ENCODE peak calls at places on chromosomes 13 and 19, in five cellular contexts. A is ascending aorta, D is kidney epithelial cell, Q is GM12864, M is H1. S is an unnamed sample.

GRCh38 chr13:32019612-32020233 is 11.9 kb upstream of the FRY start:
- DNase-seq in D (peak), Q (peak), M (no peak), A (no peak), S (peak)

GRCh38 chr19:6685962-6686627 is 16.1 kb upstream of the TNFSF14 start:
- DNase-seq in D (no peak), M (no peak), Q (no peak), A (no peak), S (no peak)

GRCh38 chr19:56310462-56310861 is 4.2 kb downstream of the ZSCAN5A start:
- DNase-seq in M (no peak), A (no peak), Q (no peak), D (no peak), S (no peak)

GRCh38 chr13:29704648-29705047 is 109.2 kb upstream of the SLC7A1 start:
- DNase-seq in M (no peak), Q (no peak), D (no peak), A (no peak), S (no peak)

GRCh38 chr19:15815306-15815705 is at the start of gene OR10H1:
- DNase-seq in A (no peak), D (no peak), Q (no peak), M (no peak), S (no peak)

GRCh38 chr13:32811297-32811800 is 204.9 kb upstream of the KL start:
- DNase-seq in D (no peak), A (no peak), M (no peak), Q (peak), S (peak)

GRCh38 chr13:40922437-40923040 is 96.6 kb downstream of the ELF1 start:
- DNase-seq in A (no peak), Q (no peak), M (no peak), D (no peak), S (no peak)

GRCh38 chr13:41746259-41746658 is 214.7 kb downstream of the VWA8 start:
- DNase-seq in A (no peak), Q (no peak), M (no peak), D (peak), S (peak)

GRCh38 chr13:21208755-21209154 is 32.3 kb downstream of the MRPL57 start:
- DNase-seq in M (no peak), Q (no peak), A (no peak), D (no peak), S (no peak)

GRCh38 chr19:38452430-38453366 is 19.2 kb downstream of the RYR1 start:
- DNase-seq in D (no peak), Q (no peak), A (no peak), M (peak), S (no peak)

GRCh38 chr19:47414469-47414868 is 4.9 kb downstream of the MEIS3 start:
- DNase-seq in D (no peak), Q (no peak), M (no peak), A (no peak), S (no peak)

GRCh38 chr13:69204620-69205019 is 903.0 kb upstream of the ATXN8OS start:
- DNase-seq in D (no peak), M (no peak), Q (no peak), A (no peak), S (no peak)

GRCh38 chr19:47757617-47758432 is 12.5 kb downstream of the NOP53 start:
- DNase-seq in A (no peak), Q (no peak), M (no peak), D (no peak), S (no peak)

GRCh38 chr13:67238277-67238859 is 8.2 kb upstream of the PCDH9 start:
- DNase-seq in D (no peak), Q (no peak), A (no peak), M (no peak), S (no peak)

GRCh38 chr19:34671972-34672371 is 5.0 kb downstream of the SCGB2B2 start:
- DNase-seq in A (no peak), Q (no peak), D (no peak), M (no peak), S (no peak)

GRCh38 chr19:3691372-3691716 is 8.9 kb downstream of the PIP5K1C start:
- DNase-seq in M (no peak), A (no peak), Q (no peak), D (no peak), S (no peak)

GRCh38 chr13:93698016-93698613 is 471.5 kb downstream of the GPC6 start:
- DNase-seq in D (no peak), M (no peak), A (no peak), Q (no peak), S (no peak)

GRCh38 chr19:18776288-18776594 is 14.9 kb downstream of the COMP start:
- DNase-seq in A (no peak), Q (no peak), M (no peak), D (no peak), S (no peak)

GRCh38 chr13:40152145-40152544 is 496.7 kb downstream of the COG6 start:
- DNase-seq in M (no peak), D (peak), A (peak), Q (no peak), S (peak)

GRCh38 chr13:26022538-26023292 is 29.1 kb downstream of the SHISA2 start:
- DNase-seq in D (peak), A (peak), Q (no peak), M (no peak), S (peak)

GRCh38 chr19:5903502-5904301 is at the start of gene NDUFA11:
- DNase-seq in A (peak), Q (peak), M (peak), D (peak), S (no peak)

GRCh38 chr13:26050568-26051230 is 1.1 kb downstream of the SHISA2 start:
- DNase-seq in Q (no peak), M (no peak), D (no peak), A (no peak), S (no peak)

GRCh38 chr13:59879281-59879680 is 284.4 kb downstream of the DIAPH3 start:
- DNase-seq in D (no peak), M (no peak), A (no peak), Q (no peak), S (no peak)

GRCh38 chr13:109785141-109785891 is 1.1 kb downstream of the IRS2 start:
- DNase-seq in Q (no peak), M (no peak), D (no peak), A (peak), S (no peak)

GRCh38 chr19:18587561-18587960 is 1.0 kb upstream of the REX1BD start:
- DNase-seq in Q (no peak), D (no peak), M (no peak), A (no peak), S (no peak)

GRCh38 chr19:4454952-4455738 is 2.4 kb downstream of the UBXN6 start:
- DNase-seq in M (no peak), A (peak), D (no peak), Q (no peak), S (peak)

GRCh38 chr13:94546071-94546839 is 49.7 kb downstream of the TGDS start:
- DNase-seq in M (peak), A (no peak), D (no peak), Q (no peak), S (no peak)

GRCh38 chr19:15871570-15871969 is 26.3 kb downstream of the CYP4F2 start:
- DNase-seq in Q (peak), D (no peak), M (no peak), A (peak), S (no peak)

GRCh38 chr19:10861118-10861651 is 10.2 kb upstream of the CARM1 start:
- DNase-seq in A (no peak), D (no peak), M (no peak), Q (no peak), S (no peak)
- TF ChIP-seq CTCF in A (peak), D (peak), M (peak), Q (peak), S (peak)

GRCh38 chr19:33448159-33448516 is 73.5 kb downstream of the PEPD start:
- DNase-seq in A (no peak), D (no peak), Q (no peak), M (no peak), S (no peak)

GRCh38 chr19:33446918-33447293 is 73.4 kb downstream of the CEBPG start:
- DNase-seq in A (no peak), D (no peak), M (no peak), Q (no peak), S (no peak)

GRCh38 chr19:33445752-33446070 is 72.2 kb downstream of the CEBPG start:
- DNase-seq in M (no peak), Q (no peak), D (no peak), A (no peak), S (no peak)

GRCh38 chr19:33446156-33446917 is 72.8 kb downstream of the CEBPG start:
- DNase-seq in A (no peak), D (no peak), Q (no peak), M (no peak), S (no peak)

DNA sequence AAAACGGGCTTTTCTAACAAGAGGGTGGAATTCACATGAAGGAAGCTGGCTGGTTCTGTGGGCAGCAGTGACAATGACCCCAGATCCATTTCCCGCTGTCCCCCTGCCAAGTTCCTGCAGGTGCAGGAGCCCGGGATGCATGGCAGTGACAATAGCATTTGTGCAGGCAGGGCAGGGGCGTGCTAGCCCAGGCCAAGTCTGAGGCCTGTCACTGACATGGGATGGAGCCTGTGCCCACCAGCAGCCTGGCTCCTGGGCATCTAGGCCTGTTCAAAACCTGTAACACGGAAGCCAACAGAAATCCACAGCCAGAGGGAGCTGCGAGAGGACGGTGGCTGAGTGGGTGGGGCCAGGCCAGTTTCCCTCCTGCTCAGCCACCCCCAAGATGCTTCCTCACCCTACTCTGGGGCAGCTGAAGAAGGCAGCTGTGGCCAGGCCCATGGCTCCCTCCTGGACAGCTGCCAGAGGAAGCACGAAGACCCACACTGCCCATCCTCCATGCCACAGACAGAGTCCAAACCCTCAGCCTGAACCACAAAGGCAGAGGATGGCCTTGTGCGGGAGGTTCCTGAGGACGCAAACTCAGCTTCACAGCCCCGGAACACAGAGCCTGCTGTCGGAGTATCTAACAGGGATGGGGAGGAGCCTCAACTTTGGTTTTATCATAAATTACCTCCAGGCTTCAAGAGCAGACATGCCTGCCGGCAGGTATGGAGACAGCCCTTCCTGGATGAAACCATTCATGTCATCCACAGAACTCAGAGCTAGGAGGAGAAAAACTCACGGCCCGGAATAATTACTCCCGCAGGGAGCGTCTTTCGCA is 74.0 kb downstream of the CEBPG start:
- DNase-seq in D (no peak), Q (no peak), M (no peak), A (no peak), S (no peak)
- TF ChIP-seq CTCF in D (no peak), Q (no peak), M (no peak), A (no peak), S (no peak)

DNA sequence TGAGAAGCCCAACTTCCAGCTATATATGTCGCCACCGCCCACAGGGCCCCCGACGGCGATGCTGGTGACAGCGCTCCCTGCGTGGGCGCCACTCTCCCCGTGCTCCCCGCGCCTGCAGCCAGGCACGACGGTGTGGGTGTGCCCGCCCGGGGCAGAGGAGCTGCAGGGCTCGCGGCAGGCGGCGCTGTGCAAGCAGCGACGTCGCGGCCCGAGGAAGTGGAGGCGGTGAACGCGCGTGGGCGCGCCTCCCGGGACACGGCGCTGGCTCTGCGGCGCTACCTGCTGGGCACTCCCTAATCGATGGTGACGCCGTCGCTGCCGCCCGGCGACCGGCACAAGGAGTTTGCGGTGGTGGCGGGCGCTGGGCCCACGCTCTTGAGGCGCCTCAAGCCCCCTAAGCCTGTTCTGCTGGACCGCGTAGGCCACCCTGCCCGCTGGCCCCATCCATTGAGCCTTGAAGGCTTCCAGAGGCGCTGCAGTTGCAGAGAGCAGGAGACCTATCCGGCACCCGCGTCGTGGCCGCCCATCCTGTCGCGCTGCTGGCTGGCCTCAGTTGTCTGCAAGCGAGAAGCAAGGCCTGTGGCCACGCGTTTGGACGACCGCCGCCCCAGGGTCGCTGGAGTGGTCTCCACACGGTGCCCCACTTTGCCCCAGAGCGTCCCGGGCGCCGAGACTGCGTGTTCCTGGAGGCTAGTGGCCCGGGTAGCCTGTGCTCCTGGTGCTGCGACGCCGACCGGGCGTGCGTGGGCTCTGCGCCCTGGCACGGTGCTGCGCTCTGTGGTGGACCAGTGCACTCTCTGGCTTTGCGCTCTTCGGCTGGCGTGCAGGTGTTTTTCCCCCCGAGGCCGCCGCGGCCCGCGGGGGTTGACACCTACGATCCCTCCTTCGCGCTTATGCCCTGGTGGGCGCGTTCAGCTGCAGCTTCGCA is 23.1 kb downstream of the LRFN3 start:
- DNase-seq in D (no peak), A (no peak), M (no peak), Q (no peak), S (no peak)
- TF ChIP-seq CTCF in D (no peak), A (peak), M (no peak), Q (peak), S (peak)

GRCh38 chr13:45782327-45783045 is 69.1 kb downstream of the SIAH3 start:
- DNase-seq in M (no peak), D (no peak), Q (no peak), A (no peak), S (no peak)

GRCh38 chr13:45783346-45784043 is 68.1 kb downstream of the SIAH3 start:
- DNase-seq in M (no peak), D (no peak), Q (no peak), A (no peak), S (no peak)

GRCh38 chr13:45778897-45779296 is 72.7 kb downstream of the SIAH3 start:
- DNase-seq in D (no peak), A (no peak), M (no peak), Q (no peak), S (no peak)

GRCh38 chr13:45779901-45780300 is 71.7 kb downstream of the SIAH3 start:
- DNase-seq in Q (no peak), A (no peak), D (no peak), M (no peak), S (no peak)

GRCh38 chr13:45781553-45782326 is 69.8 kb downstream of the SIAH3 start:
- DNase-seq in A (no peak), D (no peak), M (no peak), Q (no peak), S (no peak)
- TF ChIP-seq CTCF in A (no peak), D (no peak), M (no peak), Q (no peak), S (no peak)

GRCh38 chr13:110811008-110811720 is 97.7 kb downstream of the ING1 start:
- DNase-seq in Q (no peak), M (no peak), D (no peak), A (no peak), S (no peak)

GRCh38 chr13:110811751-110812110 is 98.2 kb downstream of the ING1 start:
- DNase-seq in D (no peak), Q (no peak), A (no peak), M (no peak), S (no peak)

GRCh38 chr13:110813646-110814624 is 100.4 kb downstream of the ING1 start:
- DNase-seq in Q (no peak), D (no peak), M (no peak), A (no peak), S (no peak)

GRCh38 chr13:110812869-110813645 is 99.6 kb downstream of the ING1 start:
- DNase-seq in D (no peak), M (no peak), Q (no peak), A (no peak), S (no peak)

GRCh38 chr13:110812111-110812868 is 98.8 kb downstream of the ING1 start:
- DNase-seq in D (no peak), Q (no peak), A (no peak), M (no peak), S (no peak)
- TF ChIP-seq CTCF in D (peak), Q (no peak), A (no peak), M (peak), S (peak)

GRCh38 chr19:50478901-50479715 is 2.5 kb upstream of the GARIN5A start:
- DNase-seq in M (no peak), Q (no peak), A (no peak), D (no peak), S (peak)
- TF ChIP-seq CTCF in M (peak), Q (peak), A (no peak), D (peak), S (peak)

DNA sequence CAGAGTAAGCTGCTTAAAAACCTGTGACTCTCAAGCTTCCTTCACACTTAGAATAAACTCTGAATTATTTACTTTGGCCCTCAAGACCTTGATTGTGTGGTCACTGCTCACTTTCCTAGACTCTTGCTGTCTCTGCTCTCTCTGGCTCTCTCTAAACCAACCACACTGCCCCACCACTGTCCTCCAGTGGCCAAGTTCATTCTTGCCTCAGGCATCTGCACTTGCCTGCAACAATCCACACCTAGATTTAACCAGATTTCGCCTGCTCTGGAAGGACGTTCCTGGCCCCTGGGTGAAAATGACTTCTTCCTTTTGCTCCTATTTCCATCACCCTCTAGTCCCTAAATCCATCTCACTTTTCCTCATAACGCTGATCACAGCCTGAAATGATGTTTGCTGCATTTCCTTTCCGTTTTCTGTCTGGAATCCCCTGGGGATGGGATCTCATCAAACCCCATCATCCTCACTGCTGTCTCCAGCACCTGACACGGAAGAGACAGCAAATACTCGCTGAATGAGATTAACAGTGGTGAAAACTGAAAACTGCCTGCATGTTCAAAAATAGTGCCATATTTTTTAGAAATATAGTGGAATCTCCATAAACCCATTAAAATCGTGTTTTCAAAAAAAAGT is 232.6 kb downstream of the UQCRFS1 start:
- DNase-seq in M (no peak), D (no peak), Q (no peak), A (peak), S (no peak)
- TF ChIP-seq CTCF in M (peak), D (peak), Q (no peak), A (no peak), S (peak)

GRCh38 chr19:50008532-50008931 is 16.6 kb downstream of the VRK3 start:
- DNase-seq in A (no peak), Q (no peak), D (no peak), M (no peak), S (no peak)
- TF ChIP-seq CTCF in A (no peak), Q (no peak), D (no peak), M (peak), S (no peak)